ENCODE peak calls at places on chromosomes 1 and 21, in ten cellular contexts. X, H, O, N, P, D, I, Y, J and K are unnamed samples.

GRCh38 chr1:231508497-231508896 is 20.0 kb upstream of the TSNAX start:
- DNase-seq in O (peak; percentile 16), Y (no peak), X (no peak), J (no peak), D (no peak), I (no peak), H (no peak), N (no peak), P (no peak), K (no peak)

GRCh38 chr1:165854101-165854845 is 26.9 kb downstream of the UCK2 start:
- DNase-seq in Y (no peak), I (no peak), N (no peak), O (peak; percentile 95), J (no peak), D (no peak), H (no peak), P (no peak), X (no peak), K (no peak)

GRCh38 chr21:46480466-46480865 is 21.8 kb downstream of the DIP2A start:
- DNase-seq in J (no peak), H (no peak), N (no peak), Y (no peak), I (no peak), O (no peak), P (no peak), D (no peak), X (no peak), K (no peak)

GRCh38 chr1:163410073-163410522 is 88.3 kb downstream of the NUF2 start:
- DNase-seq in H (peak; percentile 44), X (no peak), Y (peak; percentile 49), N (peak; percentile 25), J (no peak), O (peak; percentile 56), I (no peak), P (no peak), D (peak; percentile 60), K (peak; percentile 8)

GRCh38 chr1:202810193-202810614 is 550 bp upstream of the PCAT6 start:
- DNase-seq in J (no peak), H (no peak), P (no peak), I (no peak), N (no peak), X (no peak), O (no peak), D (no peak), Y (no peak), K (no peak)

GRCh38 chr21:44835647-44835973 is 17.7 kb upstream of the SUMO3 start:
- DNase-seq in D (no peak), I (no peak), X (no peak), O (no peak), Y (no peak), P (no peak), J (no peak), H (no peak), N (no peak), K (no peak)

GRCh38 chr1:56416385-56416972 is 162.9 kb downstream of the PLPP3 start:
- DNase-seq in O (no peak), X (no peak), I (no peak), H (no peak), J (no peak), D (no peak), Y (no peak), N (no peak), P (no peak), K (no peak)

GRCh38 chr21:36717901-36718465 is 19.1 kb downstream of the SIM2 start:
- DNase-seq in P (no peak), H (peak; percentile 5), N (no peak), O (no peak), X (no peak), J (no peak), D (no peak), Y (no peak), I (no peak), K (no peak)

GRCh38 chr1:81921851-81922462 is 121.2 kb downstream of the ADGRL2 start:
- DNase-seq in Y (no peak), D (no peak), X (no peak), N (no peak), H (no peak), O (peak; percentile 35), I (no peak), J (no peak), P (no peak), K (no peak)

GRCh38 chr1:107480548-107480947 is 339.7 kb downstream of the NTNG1 start:
- DNase-seq in X (no peak), Y (no peak), O (no peak), I (no peak), J (peak; percentile 15), N (no peak), H (peak; percentile 25), P (no peak), D (no peak), K (peak; percentile 11)

GRCh38 chr1:160877221-160877620 is 7.8 kb downstream of the ITLN1 start:
- DNase-seq in P (no peak), I (no peak), D (no peak), X (no peak), O (no peak), H (no peak), J (no peak), N (no peak), Y (no peak), K (no peak)

GRCh38 chr1:74396942-74397341 is 115.5 kb downstream of the LRRC53 start:
- DNase-seq in X (no peak), J (no peak), N (peak; percentile 24), O (peak; percentile 38), H (no peak), I (peak; percentile 36), D (no peak), P (peak; percentile 71), Y (peak; percentile 73), K (no peak)

GRCh38 chr1:35122311-35122710 is 43.1 kb downstream of the ZMYM1 start:
- DNase-seq in Y (no peak), D (no peak), H (no peak), I (no peak), O (no peak), P (no peak), X (no peak), N (no peak), J (no peak), K (no peak)

GRCh38 chr1:1344672-1345361 is 4.4 kb downstream of the DVL1 start:
- DNase-seq in P (no peak), J (peak; percentile 67), D (no peak), I (no peak), O (peak; percentile 69), N (no peak), X (no peak), H (peak; percentile 68), Y (no peak), K (no peak)

GRCh38 chr1:117676615-117677130 is 70.8 kb downstream of the TENT5C start:
- DNase-seq in I (no peak), P (no peak), X (no peak), H (peak; percentile 54), Y (peak; percentile 63), O (no peak), D (peak; percentile 19), J (no peak), N (no peak), K (no peak)

GRCh38 chr1:85244271-85245053 is 15.0 kb downstream of the C1orf52 start:
- DNase-seq in N (no peak), O (peak; percentile 48), J (no peak), Y (no peak), H (no peak), P (no peak), I (no peak), D (no peak), X (no peak), K (no peak)
- H3K27ac ChIP-seq in N (peak overlapping the region; percentile 43), O (peak overlapping the region; percentile 87), J (no peak overlapping the region), Y (no peak overlapping the region), H (peak overlapping the region; percentile 54), P (no peak overlapping the region), I (no peak overlapping the region), D (no peak overlapping the region), X (no peak overlapping the region), K (no peak overlapping the region)

GRCh38 chr1:145849356-145850165 is 4.1 kb downstream of the NUDT17 start:
- DNase-seq in O (peak; percentile 66), D (no peak), I (no peak), H (no peak), N (no peak), X (peak; percentile 49), P (no peak), Y (no peak), J (no peak), K (no peak)

GRCh38 chr1:145847827-145848226 is 2.4 kb downstream of the NUDT17 start:
- DNase-seq in D (no peak), X (no peak), I (no peak), Y (no peak), J (no peak), O (no peak), H (no peak), P (no peak), N (no peak), K (no peak)

GRCh38 chr1:145845514-145846161 is at the start of gene NUDT17:
- DNase-seq in D (peak; percentile 80), X (peak; percentile 77), Y (peak; percentile 94), I (peak; percentile 83), H (peak; percentile 84), O (peak; percentile 67), P (peak; percentile 86), J (peak; percentile 84), N (peak; percentile 67), K (peak; percentile 63)

GRCh38 chr1:145845144-145845513 is 301 bp upstream of the NUDT17 start:
- DNase-seq in O (no peak), X (no peak), I (no peak), N (no peak), Y (no peak), J (no peak), H (no peak), P (no peak), D (no peak), K (no peak)

DNA sequence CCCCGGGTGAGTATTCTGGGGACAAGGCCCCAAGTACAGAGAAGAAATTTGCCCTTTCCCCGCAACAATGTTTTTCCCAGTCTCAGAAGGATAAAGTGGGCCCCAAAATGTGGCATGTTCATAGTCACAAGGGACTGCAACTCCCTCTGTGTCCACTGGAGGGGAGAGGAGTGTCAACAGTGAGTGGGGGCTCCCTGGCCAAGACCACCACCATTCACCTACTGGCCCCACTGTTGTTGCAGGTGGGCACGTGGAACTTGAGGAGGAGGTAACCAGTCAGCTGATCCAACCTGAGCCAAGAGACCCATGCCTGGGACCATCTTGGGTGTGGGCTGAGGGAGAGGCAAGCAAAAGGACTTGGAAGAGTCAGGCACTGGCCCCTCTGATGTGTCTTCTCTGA is 761 bp downstream of the NUDT17 start:
- DNase-seq in X (no peak), P (no peak), D (peak; percentile 23), H (no peak), Y (no peak), J (no peak), N (no peak), I (no peak), O (peak; percentile 31), K (no peak)
- H3K27ac ChIP-seq in X (peak overlapping the region; percentile 60), P (peak overlapping the region; percentile 18), D (peak overlapping the region; percentile 10), H (peak overlapping the region; percentile 80), Y (peak overlapping the region; percentile 14), J (peak overlapping the region; percentile 78), N (peak overlapping the region; percentile 84), I (peak overlapping the region; percentile 82), O (peak overlapping the region; percentile 25), K (peak overlapping the region; percentile 49)

GRCh38 chr1:23524716-23525401 is 6.2 kb downstream of the E2F2 start:
- DNase-seq in I (no peak), O (no peak), H (peak; percentile 65), Y (peak; percentile 54), D (peak; percentile 92), X (no peak), P (no peak), N (no peak), J (no peak), K (no peak)
- H3K27ac ChIP-seq in I (no peak overlapping the region), O (no peak overlapping the region), H (peak overlapping the region; percentile 76), Y (no peak overlapping the region), D (peak overlapping the region; percentile 82), X (no peak overlapping the region), P (no peak overlapping the region), N (no peak overlapping the region), J (no peak overlapping the region), K (no peak overlapping the region)

GRCh38 chr1:159010398-159010797 is 691 bp downstream of the IFI16 start:
- DNase-seq in P (no peak), Y (no peak), J (no peak), X (no peak), N (no peak), O (no peak), I (no peak), H (no peak), D (no peak), K (no peak)
- H3K27ac ChIP-seq in P (peak overlapping the region; percentile 23), Y (peak overlapping the region; percentile 51), J (peak overlapping the region; percentile 74), X (no peak overlapping the region), N (peak overlapping the region; percentile 73), O (peak overlapping the region; percentile 76), I (peak overlapping the region; percentile 88), H (peak overlapping the region; percentile 88), D (peak overlapping the region; percentile 93), K (peak overlapping the region; percentile 58)